ENCODE peak calls at places on chromosomes 6 and 20, in ten cellular contexts. One of them, this sample, is unnamed.

GRCh38 chr6:3610206-3610605 is 141.3 kb downstream of the PXDC1 start:
- DNase-seq in fibroblast of lung: peak; percentile 33
- DNase-seq in left ventricle myocardium inferior: no peak
- DNase-seq in GM13977: no peak
- DNase-seq in tibial nerve: no peak
- DNase-seq in cardiac fibroblast: no peak
- DNase-seq in bronchial epithelial cell: peak; percentile 94
- DNase-seq in upper lobe of right lung: no peak
- DNase-seq in H9: no peak
- DNase-seq in cardiac muscle cell: peak; percentile 5
- DNase-seq in this sample: no peak

GRCh38 chr6:161677188-161677587 is 403.3 kb upstream of the AGPAT4 start:
- DNase-seq in cardiac muscle cell: no peak
- DNase-seq in H9: no peak
- DNase-seq in tibial nerve: no peak
- DNase-seq in fibroblast of lung: no peak
- DNase-seq in bronchial epithelial cell: no peak
- DNase-seq in cardiac fibroblast: no peak
- DNase-seq in upper lobe of right lung: no peak
- DNase-seq in GM13977: no peak
- DNase-seq in left ventricle myocardium inferior: no peak
- DNase-seq in this sample: no peak

GRCh38 chr20:63706852-63707557 is 771 bp downstream of the ARFRP1 start:
- DNase-seq in cardiac fibroblast: peak; percentile 43
- DNase-seq in H9: peak; percentile 48
- DNase-seq in GM13977: peak; percentile 76
- DNase-seq in bronchial epithelial cell: peak; percentile 55
- DNase-seq in fibroblast of lung: peak; percentile 31
- DNase-seq in tibial nerve: no peak
- DNase-seq in cardiac muscle cell: no peak
- DNase-seq in left ventricle myocardium inferior: no peak
- DNase-seq in upper lobe of right lung: peak; percentile 83
- DNase-seq in this sample: no peak

GRCh38 chr6:25945175-25945574 is 14.7 kb upstream of the SLC17A2 start:
- DNase-seq in fibroblast of lung: no peak
- DNase-seq in H9: no peak
- DNase-seq in left ventricle myocardium inferior: no peak
- DNase-seq in upper lobe of right lung: no peak
- DNase-seq in GM13977: peak; percentile 50
- DNase-seq in bronchial epithelial cell: no peak
- DNase-seq in cardiac fibroblast: no peak
- DNase-seq in cardiac muscle cell: no peak
- DNase-seq in tibial nerve: no peak
- DNase-seq in this sample: no peak

GRCh38 chr6:46940433-46941226 is 18.9 kb upstream of the ADGRF5 start:
- DNase-seq in left ventricle myocardium inferior: no peak
- DNase-seq in upper lobe of right lung: no peak
- DNase-seq in tibial nerve: no peak
- DNase-seq in H9: no peak
- DNase-seq in fibroblast of lung: no peak
- DNase-seq in cardiac muscle cell: no peak
- DNase-seq in GM13977: no peak
- DNase-seq in cardiac fibroblast: no peak
- DNase-seq in bronchial epithelial cell: no peak
- DNase-seq in this sample: no peak

GRCh38 chr6:53770690-53771320 is 24.0 kb upstream of the LRRC1 start:
- DNase-seq in cardiac fibroblast: peak; percentile 38
- DNase-seq in left ventricle myocardium inferior: no peak
- DNase-seq in tibial nerve: no peak
- DNase-seq in H9: no peak
- DNase-seq in fibroblast of lung: no peak
- DNase-seq in bronchial epithelial cell: peak; percentile 85
- DNase-seq in cardiac muscle cell: peak; percentile 36
- DNase-seq in GM13977: no peak
- DNase-seq in upper lobe of right lung: no peak
- DNase-seq in this sample: no peak

GRCh38 chr6:87825865-87826264 is 123.8 kb upstream of the AKIRIN2 start:
- DNase-seq in fibroblast of lung: no peak
- DNase-seq in cardiac muscle cell: no peak
- DNase-seq in tibial nerve: no peak
- DNase-seq in GM13977: no peak
- DNase-seq in left ventricle myocardium inferior: no peak
- DNase-seq in bronchial epithelial cell: no peak
- DNase-seq in cardiac fibroblast: no peak
- DNase-seq in upper lobe of right lung: no peak
- DNase-seq in H9: no peak
- DNase-seq in this sample: no peak

GRCh38 chr20:3706774-3707507 is 5.5 kb downstream of the SIGLEC1 start:
- DNase-seq in H9: peak; percentile 21
- DNase-seq in upper lobe of right lung: peak; percentile 71
- DNase-seq in left ventricle myocardium inferior: no peak
- DNase-seq in cardiac fibroblast: peak; percentile 21
- DNase-seq in cardiac muscle cell: no peak
- DNase-seq in bronchial epithelial cell: no peak
- DNase-seq in GM13977: no peak
- DNase-seq in tibial nerve: no peak
- DNase-seq in fibroblast of lung: peak; percentile 28
- DNase-seq in this sample: no peak

GRCh38 chr20:36541227-36542018 is at the start of gene MYL9:
- DNase-seq in upper lobe of right lung: peak; percentile 95
- DNase-seq in left ventricle myocardium inferior: peak; percentile 97
- DNase-seq in cardiac fibroblast: peak; percentile 85
- DNase-seq in H9: peak; percentile 76
- DNase-seq in fibroblast of lung: peak; percentile 80
- DNase-seq in GM13977: peak; percentile 81
- DNase-seq in bronchial epithelial cell: no peak
- DNase-seq in tibial nerve: peak; percentile 94
- DNase-seq in cardiac muscle cell: peak; percentile 90
- DNase-seq in this sample: no peak

GRCh38 chr6:42958125-42958524 is 2.4 kb upstream of the GNMT start:
- DNase-seq in left ventricle myocardium inferior: no peak
- DNase-seq in bronchial epithelial cell: no peak
- DNase-seq in cardiac fibroblast: peak; percentile 29
- DNase-seq in fibroblast of lung: peak; percentile 18
- DNase-seq in H9: no peak
- DNase-seq in GM13977: no peak
- DNase-seq in upper lobe of right lung: no peak
- DNase-seq in cardiac muscle cell: peak; percentile 16
- DNase-seq in tibial nerve: no peak
- DNase-seq in this sample: no peak
- TF ChIP-seq CTCF in left ventricle myocardium inferior: no peak
- TF ChIP-seq CTCF in bronchial epithelial cell: no peak
- TF ChIP-seq CTCF in cardiac fibroblast: no peak
- TF ChIP-seq CTCF in fibroblast of lung: no peak
- TF ChIP-seq CTCF in H9: no peak
- TF ChIP-seq CTCF in GM13977: no peak
- TF ChIP-seq CTCF in upper lobe of right lung: no peak
- TF ChIP-seq CTCF in cardiac muscle cell: no peak
- TF ChIP-seq CTCF in tibial nerve: no peak
- TF ChIP-seq CTCF in this sample: no peak

DNA sequence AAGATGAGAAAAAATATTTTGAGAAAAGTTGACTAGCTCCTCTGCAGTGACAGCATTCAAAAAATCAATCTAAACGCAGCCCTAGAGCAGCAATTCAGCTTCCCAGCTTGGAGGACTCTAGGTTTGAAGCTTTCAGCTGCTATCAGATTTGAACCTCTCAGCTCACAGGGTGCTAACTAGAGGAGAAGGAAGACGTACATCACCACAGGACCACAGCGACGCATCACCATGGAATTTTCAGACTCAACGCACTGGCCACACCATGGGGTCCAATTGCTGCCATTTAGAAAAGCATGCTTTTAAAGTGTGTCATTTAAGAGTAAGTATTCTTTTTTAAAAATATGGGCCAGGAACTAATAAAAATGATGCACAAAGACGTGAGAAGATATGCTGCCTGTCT is 45.0 kb upstream of the FUCA2 start:
- DNase-seq in left ventricle myocardium inferior: no peak
- DNase-seq in cardiac fibroblast: peak; percentile 30
- DNase-seq in tibial nerve: no peak
- DNase-seq in bronchial epithelial cell: no peak
- DNase-seq in H9: no peak
- DNase-seq in fibroblast of lung: peak; percentile 59
- DNase-seq in GM13977: no peak
- DNase-seq in cardiac muscle cell: peak; percentile 54
- DNase-seq in upper lobe of right lung: no peak
- DNase-seq in this sample: no peak
- TF ChIP-seq CTCF in left ventricle myocardium inferior: no peak
- TF ChIP-seq CTCF in cardiac fibroblast: no peak
- TF ChIP-seq CTCF in tibial nerve: no peak
- TF ChIP-seq CTCF in bronchial epithelial cell: no peak
- TF ChIP-seq CTCF in H9: no peak
- TF ChIP-seq CTCF in fibroblast of lung: no peak
- TF ChIP-seq CTCF in GM13977: no peak
- TF ChIP-seq CTCF in cardiac muscle cell: no peak
- TF ChIP-seq CTCF in upper lobe of right lung: no peak
- TF ChIP-seq CTCF in this sample: no peak

GRCh38 chr20:49813305-49813974 is 812 bp downstream of the SLC9A8 start:
- DNase-seq in left ventricle myocardium inferior: no peak
- DNase-seq in cardiac muscle cell: no peak
- DNase-seq in H9: no peak
- DNase-seq in bronchial epithelial cell: no peak
- DNase-seq in upper lobe of right lung: no peak
- DNase-seq in fibroblast of lung: no peak
- DNase-seq in tibial nerve: no peak
- DNase-seq in cardiac fibroblast: no peak
- DNase-seq in GM13977: no peak
- DNase-seq in this sample: no peak

GRCh38 chr20:49810491-49811190 is 2.0 kb upstream of the SLC9A8 start:
- DNase-seq in left ventricle myocardium inferior: no peak
- DNase-seq in bronchial epithelial cell: peak; percentile 23
- DNase-seq in cardiac muscle cell: no peak
- DNase-seq in cardiac fibroblast: no peak
- DNase-seq in tibial nerve: no peak
- DNase-seq in fibroblast of lung: no peak
- DNase-seq in GM13977: no peak
- DNase-seq in H9: no peak
- DNase-seq in upper lobe of right lung: no peak
- DNase-seq in this sample: no peak

GRCh38 chr20:49814057-49814675 is 1.5 kb downstream of the SLC9A8 start:
- DNase-seq in fibroblast of lung: no peak
- DNase-seq in upper lobe of right lung: no peak
- DNase-seq in cardiac muscle cell: no peak
- DNase-seq in GM13977: no peak
- DNase-seq in left ventricle myocardium inferior: no peak
- DNase-seq in H9: no peak
- DNase-seq in cardiac fibroblast: no peak
- DNase-seq in tibial nerve: no peak
- DNase-seq in bronchial epithelial cell: peak; percentile 41
- DNase-seq in this sample: no peak

GRCh38 chr20:49811825-49812462 is 684 bp upstream of the SLC9A8 start:
- DNase-seq in left ventricle myocardium inferior: no peak
- DNase-seq in bronchial epithelial cell: peak; percentile 32
- DNase-seq in cardiac fibroblast: peak; percentile 49
- DNase-seq in GM13977: no peak
- DNase-seq in tibial nerve: no peak
- DNase-seq in cardiac muscle cell: peak; percentile 67
- DNase-seq in upper lobe of right lung: no peak
- DNase-seq in fibroblast of lung: peak; percentile 26
- DNase-seq in H9: no peak
- DNase-seq in this sample: no peak

GRCh38 chr20:49812463-49813304 is at the start of gene SLC9A8:
- DNase-seq in tibial nerve: peak; percentile 59
- DNase-seq in cardiac fibroblast: peak; percentile 92
- DNase-seq in GM13977: peak; percentile 85
- DNase-seq in fibroblast of lung: peak; percentile 92
- DNase-seq in H9: peak; percentile 85
- DNase-seq in upper lobe of right lung: peak; percentile 95
- DNase-seq in cardiac muscle cell: peak; percentile 89
- DNase-seq in bronchial epithelial cell: peak; percentile 83
- DNase-seq in left ventricle myocardium inferior: peak; percentile 89
- DNase-seq in this sample: peak; percentile 77
- TF ChIP-seq CTCF in tibial nerve: peak; percentile 40
- TF ChIP-seq CTCF in cardiac fibroblast: no peak
- TF ChIP-seq CTCF in GM13977: peak; percentile 17
- TF ChIP-seq CTCF in fibroblast of lung: peak; percentile 31
- TF ChIP-seq CTCF in H9: peak; percentile 50
- TF ChIP-seq CTCF in upper lobe of right lung: peak; percentile 38
- TF ChIP-seq CTCF in cardiac muscle cell: peak; percentile 37
- TF ChIP-seq CTCF in bronchial epithelial cell: peak; percentile 42
- TF ChIP-seq CTCF in left ventricle myocardium inferior: peak; percentile 66
- TF ChIP-seq CTCF in this sample: no peak

DNA sequence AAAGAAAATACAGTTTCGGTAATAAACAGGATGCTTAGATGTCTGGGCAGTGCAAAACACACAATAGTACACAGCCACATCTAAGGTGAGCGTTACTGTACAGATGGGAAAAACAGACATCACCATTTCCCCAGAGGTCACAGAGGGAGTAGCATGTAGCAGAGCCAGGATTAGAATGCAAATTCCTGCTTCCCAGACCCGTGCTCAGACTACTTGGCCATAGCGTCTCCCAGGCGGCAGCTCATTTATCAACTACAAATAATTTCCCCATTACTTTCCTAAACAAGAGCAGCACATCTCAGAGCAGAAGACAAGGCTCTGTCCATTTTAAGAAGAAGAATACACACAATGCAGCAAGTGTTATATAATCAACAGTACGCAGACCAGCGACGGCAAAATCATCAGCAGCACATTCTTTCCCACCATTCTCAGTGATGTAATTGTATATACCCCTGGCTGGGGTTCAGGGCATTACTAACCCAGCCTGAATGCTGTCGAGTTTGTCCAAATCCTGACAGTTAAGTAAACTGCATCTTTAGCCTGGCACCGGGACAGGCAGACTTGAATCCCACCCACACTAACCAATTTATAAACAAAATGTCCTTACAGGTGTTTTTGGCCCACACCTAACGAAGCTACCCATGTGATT is 61.9 kb downstream of the CNKSR3 start:
- DNase-seq in tibial nerve: no peak
- DNase-seq in cardiac fibroblast: peak; percentile 81
- DNase-seq in fibroblast of lung: peak; percentile 86
- DNase-seq in H9: no peak
- DNase-seq in cardiac muscle cell: peak; percentile 76
- DNase-seq in left ventricle myocardium inferior: no peak
- DNase-seq in upper lobe of right lung: no peak
- DNase-seq in GM13977: no peak
- DNase-seq in bronchial epithelial cell: peak; percentile 41
- DNase-seq in this sample: peak; percentile 27
- TF ChIP-seq CTCF in tibial nerve: no peak
- TF ChIP-seq CTCF in cardiac fibroblast: peak; percentile 27
- TF ChIP-seq CTCF in fibroblast of lung: peak; percentile 38
- TF ChIP-seq CTCF in H9: peak; percentile 43
- TF ChIP-seq CTCF in cardiac muscle cell: peak; percentile 24
- TF ChIP-seq CTCF in left ventricle myocardium inferior: peak; percentile 58
- TF ChIP-seq CTCF in upper lobe of right lung: peak; percentile 16
- TF ChIP-seq CTCF in GM13977: no peak
- TF ChIP-seq CTCF in bronchial epithelial cell: peak; percentile 32
- TF ChIP-seq CTCF in this sample: no peak